ENCODE peak calls at places on chromosomes 1 and 21, in five cellular contexts. Y is uterus, U is suprapubic skin, O is Peyer's patch, N is adrenal gland. Q is an unnamed sample. For H3K4me1 and H3K36me3, the result is how much of the 10 kb centered on the place peaks cover.

GRCh38 chr1:203425668-203425999 is 50.0 kb upstream of the PRELP start:
- DNase-seq in Y (no peak), U (no peak), O (no peak), N (no peak), Q (no peak)

GRCh38 chr1:116246174-116246573 is 126.9 kb upstream of the ATP1A1 start:
- DNase-seq in Y (no peak), U (no peak), O (no peak), N (no peak), Q (no peak)

GRCh38 chr21:45404726-45405270 is at the start of gene COL18A1:
- DNase-seq in Y (peak), U (no peak), O (no peak), N (peak), Q (peak)

GRCh38 chr1:150226486-150226885 is 9.4 kb downstream of the ANP32E start:
- DNase-seq in Y (no peak), U (no peak), O (no peak), N (no peak), Q (no peak)

GRCh38 chr1:29258974-29259801 is 22.9 kb downstream of the PTPRU start:
- DNase-seq in Y (no peak), U (no peak), O (no peak), N (no peak), Q (no peak)

GRCh38 chr1:36673207-36673606 is 190.5 kb upstream of the CSF3R start:
- DNase-seq in Y (no peak), U (no peak), O (no peak), N (no peak), Q (no peak)

GRCh38 chr1:166040223-166040622 is 126.6 kb downstream of the FAM78B start:
- DNase-seq in Y (no peak), U (no peak), O (no peak), N (no peak), Q (no peak)

GRCh38 chr1:4976859-4977440 is 322.5 kb downstream of the AJAP1 start:
- DNase-seq in Y (no peak), U (no peak), O (no peak), N (no peak), Q (no peak)

GRCh38 chr1:94396356-94396755 is 21.8 kb upstream of the ABCD3 start:
- DNase-seq in Y (no peak), U (no peak), O (no peak), N (no peak), Q (no peak)

GRCh38 chr1:82517586-82517985 is 716.9 kb downstream of the ADGRL2 start:
- DNase-seq in Y (peak), U (no peak), O (no peak), N (peak), Q (no peak)

GRCh38 chr1:37001697-37002096 is 32.6 kb downstream of the GRIK3 start:
- DNase-seq in Y (no peak), U (no peak), O (no peak), N (no peak), Q (no peak)

GRCh38 chr1:28864695-28865094 is 49.7 kb upstream of the EPB41 start:
- DNase-seq in Y (no peak), U (no peak), O (no peak), N (no peak), Q (no peak)

GRCh38 chr1:13968361-13968760 is 268.4 kb downstream of the PRDM2 start:
- DNase-seq in Y (no peak), U (no peak), O (no peak), N (no peak), Q (no peak)

DNA sequence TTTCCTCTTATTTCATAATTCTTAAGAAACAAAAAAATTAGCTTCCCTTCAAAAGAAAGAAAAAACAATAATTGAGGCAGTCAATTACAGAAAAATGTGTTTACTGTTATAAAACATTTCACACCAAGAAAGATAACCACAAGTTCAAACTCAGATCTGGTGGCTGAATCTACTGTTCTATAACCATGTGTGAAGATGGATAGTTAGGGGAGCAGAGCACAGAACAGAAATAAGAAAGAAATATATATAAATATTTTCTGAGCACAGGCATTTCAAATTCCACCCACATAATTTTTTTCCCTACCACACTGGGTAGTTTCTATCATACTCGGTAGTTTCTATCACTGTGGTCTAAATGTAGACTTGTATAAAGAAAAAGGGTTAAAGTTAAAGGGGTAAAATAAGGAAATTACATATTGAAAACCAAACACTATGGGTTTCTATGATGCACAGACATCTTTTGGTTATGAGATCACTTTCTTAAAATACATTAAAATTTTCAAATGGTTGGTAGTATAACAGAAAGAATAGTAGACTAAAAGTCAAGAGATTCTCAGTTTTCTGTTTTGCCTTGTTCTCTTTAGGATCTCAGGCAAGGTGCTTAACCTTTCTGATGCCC is 10.8 kb downstream of the LYST start:
- DNase-seq in Y (no peak), U (no peak), O (no peak), N (no peak), Q (no peak)
- H3K4me1 ChIP-seq in Y (under half), U (under half), O (under half), N (under half), Q (under half)

GRCh38 chr21:42764883-42765282 is 111.5 kb downstream of the PDE9A start:
- DNase-seq in Y (no peak), U (no peak), O (no peak), N (no peak), Q (no peak)

GRCh38 chr21:42764443-42764760 is 111.0 kb downstream of the PDE9A start:
- DNase-seq in Y (no peak), U (no peak), O (no peak), N (no peak), Q (no peak)

GRCh38 chr21:42766756-42767560 is 112.4 kb downstream of the WDR4 start:
- DNase-seq in Y (no peak), U (no peak), O (no peak), N (no peak), Q (no peak)

GRCh38 chr21:42767561-42767835 is 111.8 kb downstream of the WDR4 start:
- DNase-seq in Y (no peak), U (no peak), O (no peak), N (no peak), Q (no peak)

DNA sequence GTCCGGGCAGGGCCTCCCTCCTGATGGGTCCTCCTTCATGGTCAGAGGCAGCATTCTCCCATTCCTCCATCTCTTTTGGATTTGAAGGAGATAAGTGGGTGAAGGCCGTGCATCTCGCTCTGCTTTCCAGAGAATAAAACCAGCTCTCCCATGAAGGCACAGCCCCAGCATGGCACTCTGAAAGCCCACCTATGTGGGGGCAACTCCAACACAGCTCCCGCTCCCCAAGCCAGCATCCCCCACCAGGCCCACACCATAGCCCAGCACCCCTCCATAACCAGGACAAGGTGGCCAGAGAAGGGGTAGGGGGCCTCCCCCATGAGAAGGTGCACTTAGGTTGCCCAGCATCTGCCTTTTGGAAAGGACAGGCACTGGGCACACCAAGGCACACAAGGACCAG is 112.2 kb downstream of the PDE9A start:
- DNase-seq in Y (no peak), U (no peak), O (no peak), N (no peak), Q (no peak)
- H3K36me3 ChIP-seq in Y (under half), U (under half), O (under half), N (under half), Q (under half)

GRCh38 chr21:42672699-42673458 is 19.5 kb downstream of the PDE9A start:
- DNase-seq in Y (no peak), U (no peak), O (no peak), N (no peak), Q (no peak)

GRCh38 chr21:42675403-42675802 is 22.0 kb downstream of the PDE9A start:
- DNase-seq in Y (no peak), U (no peak), O (no peak), N (no peak), Q (no peak)

GRCh38 chr21:42674351-42674940 is 21.0 kb downstream of the PDE9A start:
- DNase-seq in Y (peak), U (no peak), O (no peak), N (no peak), Q (no peak)

GRCh38 chr21:42671778-42672593 is 18.6 kb downstream of the PDE9A start:
- DNase-seq in Y (no peak), U (no peak), O (no peak), N (no peak), Q (no peak)

GRCh38 chr21:42673633-42674328 is 20.4 kb downstream of the PDE9A start:
- DNase-seq in Y (no peak), U (no peak), O (no peak), N (no peak), Q (no peak)
- H3K4me1 ChIP-seq in Y (under half), U (under half), O (under half), N (under half), Q (under half)

GRCh38 chr1:48679107-48679506 is 97.6 kb downstream of the BEND5 start:
- DNase-seq in Y (no peak), U (no peak), O (no peak), N (no peak), Q (no peak)
- H3K36me3 ChIP-seq in Y (under half), U (under half), O (under half), N (under half), Q (under half)

GRCh38 chr1:21673277-21673780 is 4.2 kb upstream of the RAP1GAP start:
- DNase-seq in Y (peak), U (no peak), O (no peak), N (peak), Q (no peak)
- H3K4me1 ChIP-seq in Y (under half), U (under half), O (under half), N (under half), Q (under half)

GRCh38 chr1:169466259-169467230 is 19.2 kb downstream of the SLC19A2 start:
- DNase-seq in Y (peak), U (no peak), O (no peak), N (no peak), Q (no peak)

GRCh38 chr1:169474302-169474701 is 11.4 kb downstream of the SLC19A2 start:
- DNase-seq in Y (no peak), U (no peak), O (no peak), N (no peak), Q (no peak)

GRCh38 chr1:169472759-169473158 is 13.0 kb downstream of the SLC19A2 start:
- DNase-seq in Y (no peak), U (no peak), O (no peak), N (no peak), Q (no peak)

DNA sequence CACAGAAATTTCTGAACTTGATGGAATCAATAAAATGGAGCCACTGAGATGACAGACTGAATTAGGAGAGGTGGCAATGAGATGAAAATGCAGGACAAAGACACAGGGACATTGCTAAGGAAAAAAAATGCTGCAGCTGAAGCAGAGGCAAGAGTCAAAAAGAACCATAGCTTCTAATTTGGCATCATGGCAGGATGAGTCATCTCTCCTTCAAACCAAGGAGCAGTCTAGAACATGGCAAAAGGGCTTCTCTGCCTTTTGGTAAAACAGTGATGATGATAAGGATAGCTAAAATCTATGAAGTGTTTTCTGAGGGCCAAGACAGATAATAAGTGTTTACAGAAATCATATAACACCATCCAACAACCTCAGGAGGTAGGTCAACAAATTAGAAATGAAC is 16.8 kb downstream of the SLC19A2 start:
- DNase-seq in Y (no peak), U (no peak), O (no peak), N (no peak), Q (no peak)
- H3K36me3 ChIP-seq in Y (under half), U (under half), O (under half), N (under half), Q (under half)

GRCh38 chr1:205312866-205313680 is 8.5 kb downstream of the NUAK2 start:
- DNase-seq in Y (no peak), U (no peak), O (no peak), N (no peak), Q (no peak)
- H3K4me1 ChIP-seq in Y (under half), U (under half), O (half or more), N (under half), Q (half or more)

DNA sequence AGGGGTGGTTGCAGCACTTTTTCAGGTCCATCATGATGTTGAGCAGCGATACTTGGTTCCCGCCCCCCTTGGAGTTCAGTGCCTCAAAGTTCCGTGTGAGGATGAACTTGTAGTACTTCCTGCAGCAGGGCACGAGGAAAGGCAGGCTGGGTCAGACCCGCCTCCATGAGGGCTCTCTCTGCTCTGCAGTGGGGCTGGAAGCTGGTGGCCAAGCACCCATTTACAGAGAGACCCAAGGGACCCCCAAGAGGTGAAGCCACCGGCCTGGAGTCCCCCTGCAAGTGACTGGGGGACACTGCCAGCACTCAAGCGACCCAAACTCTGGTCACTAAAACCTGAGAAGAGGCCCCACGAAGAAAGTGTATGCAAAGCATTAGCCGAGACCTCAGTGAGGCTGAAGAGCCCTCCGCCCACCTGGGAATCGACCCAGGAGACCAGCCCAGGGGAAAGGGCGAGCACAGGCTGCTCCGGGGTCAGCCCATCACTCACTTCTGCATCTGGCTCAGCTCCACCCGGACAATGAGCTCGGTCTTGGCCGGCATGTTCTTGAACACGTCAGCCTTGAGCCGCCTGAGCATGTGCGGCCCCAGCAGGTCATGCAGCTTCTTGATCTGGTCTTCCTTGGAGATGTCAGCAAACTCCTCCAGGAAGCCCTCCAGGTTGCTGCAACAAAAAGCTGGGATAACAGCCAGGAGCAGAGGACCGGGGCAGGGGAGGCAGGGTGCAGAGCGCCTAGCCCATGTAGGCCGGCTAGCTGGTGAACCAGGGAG is 45.2 kb downstream of the CHD5 start:
- DNase-seq in Y (no peak), U (no peak), O (no peak), N (no peak), Q (no peak)
- H3K36me3 ChIP-seq in Y (under half), U (under half), O (under half), N (under half), Q (under half)

GRCh38 chr21:40603774-40604173 is 243.2 kb downstream of the DSCAM start:
- DNase-seq in Y (no peak), U (no peak), O (no peak), N (no peak), Q (no peak)
- H3K4me1 ChIP-seq in Y (under half), U (under half), O (under half), N (under half), Q (under half)

GRCh38 chr1:12415239-12415543 is 185.4 kb downstream of the VPS13D start:
- DNase-seq in Y (no peak), U (no peak), O (no peak), N (no peak), Q (no peak)
- H3K36me3 ChIP-seq in Y (under half), U (half or more), O (under half), N (under half), Q (under half)